ENCODE peak calls at places on chromosomes 4 and X, in seven cellular contexts. One of them, this sample, is unnamed.

GRCh38 chrX:20144491-20144890 is 2.9 kb upstream of the EIF1AX start:
- DNase-seq in neural progenitor cell: no peak
- DNase-seq in brain microvascular endothelial cell: peak
- DNase-seq in endothelial cell: no peak
- DNase-seq in psoas muscle: no peak
- DNase-seq in A549: no peak
- DNase-seq in BJ: no peak
- DNase-seq in this sample: no peak

GRCh38 chr4:7358100-7358735 is 76.5 kb downstream of the PSAPL1 start:
- DNase-seq in neural progenitor cell: no peak
- DNase-seq in brain microvascular endothelial cell: peak
- DNase-seq in endothelial cell: no peak
- DNase-seq in psoas muscle: peak
- DNase-seq in A549: peak
- DNase-seq in BJ: peak
- DNase-seq in this sample: no peak

GRCh38 chr4:96912731-96913130 is 1072.8 kb downstream of the PDHA2 start:
- DNase-seq in neural progenitor cell: peak
- DNase-seq in brain microvascular endothelial cell: no peak
- DNase-seq in endothelial cell: no peak
- DNase-seq in psoas muscle: no peak
- DNase-seq in A549: no peak
- DNase-seq in BJ: no peak
- DNase-seq in this sample: no peak

GRCh38 chrX:30865020-30865419 is 24.0 kb downstream of the TAB3 start:
- DNase-seq in neural progenitor cell: peak
- DNase-seq in brain microvascular endothelial cell: no peak
- DNase-seq in endothelial cell: no peak
- DNase-seq in psoas muscle: no peak
- DNase-seq in A549: no peak
- DNase-seq in BJ: no peak
- DNase-seq in this sample: no peak

GRCh38 chr4:8472166-8472688 is 31.6 kb downstream of the TRMT44 start:
- DNase-seq in neural progenitor cell: no peak
- DNase-seq in brain microvascular endothelial cell: no peak
- DNase-seq in endothelial cell: no peak
- DNase-seq in psoas muscle: no peak
- DNase-seq in A549: no peak
- DNase-seq in BJ: no peak
- DNase-seq in this sample: no peak

GRCh38 chr4:74659576-74660411 is 134.5 kb downstream of the BTC start:
- DNase-seq in neural progenitor cell: no peak
- DNase-seq in brain microvascular endothelial cell: peak
- DNase-seq in endothelial cell: no peak
- DNase-seq in psoas muscle: no peak
- DNase-seq in A549: peak
- DNase-seq in BJ: peak
- DNase-seq in this sample: no peak

GRCh38 chr4:188016754-188017153 is 21.2 kb downstream of the ZFP42 start:
- DNase-seq in neural progenitor cell: peak
- DNase-seq in brain microvascular endothelial cell: no peak
- DNase-seq in endothelial cell: no peak
- DNase-seq in psoas muscle: no peak
- DNase-seq in A549: no peak
- DNase-seq in BJ: no peak
- DNase-seq in this sample: no peak

GRCh38 chr4:156945532-156945931 is 26.1 kb downstream of the PDGFC start:
- DNase-seq in neural progenitor cell: no peak
- DNase-seq in brain microvascular endothelial cell: no peak
- DNase-seq in endothelial cell: no peak
- DNase-seq in psoas muscle: no peak
- DNase-seq in A549: no peak
- DNase-seq in BJ: no peak
- DNase-seq in this sample: no peak

GRCh38 chr4:129978315-129978714 is 882.4 kb downstream of the C4orf33 start:
- DNase-seq in neural progenitor cell: no peak
- DNase-seq in brain microvascular endothelial cell: no peak
- DNase-seq in endothelial cell: no peak
- DNase-seq in psoas muscle: no peak
- DNase-seq in A549: no peak
- DNase-seq in BJ: no peak
- DNase-seq in this sample: no peak

GRCh38 chr4:5572114-5572513 is 136.2 kb downstream of the EVC2 start:
- DNase-seq in neural progenitor cell: peak
- DNase-seq in brain microvascular endothelial cell: no peak
- DNase-seq in endothelial cell: no peak
- DNase-seq in psoas muscle: no peak
- DNase-seq in A549: no peak
- DNase-seq in BJ: no peak
- DNase-seq in this sample: no peak

GRCh38 chr4:153679476-153679875 is 4.6 kb upstream of the TLR2 start:
- DNase-seq in neural progenitor cell: no peak
- DNase-seq in brain microvascular endothelial cell: no peak
- DNase-seq in endothelial cell: no peak
- DNase-seq in psoas muscle: no peak
- DNase-seq in A549: no peak
- DNase-seq in BJ: no peak
- DNase-seq in this sample: no peak

GRCh38 chr4:147284935-147285334 is 196.0 kb upstream of the EDNRA start:
- DNase-seq in neural progenitor cell: no peak
- DNase-seq in brain microvascular endothelial cell: no peak
- DNase-seq in endothelial cell: no peak
- DNase-seq in psoas muscle: no peak
- DNase-seq in A549: no peak
- DNase-seq in BJ: no peak
- DNase-seq in this sample: no peak

GRCh38 chrX:149982310-149982709 is 44.0 kb upstream of the EOLA2 start:
- DNase-seq in neural progenitor cell: no peak
- DNase-seq in brain microvascular endothelial cell: no peak
- DNase-seq in endothelial cell: no peak
- DNase-seq in psoas muscle: no peak
- DNase-seq in A549: no peak
- DNase-seq in BJ: no peak
- DNase-seq in this sample: no peak

GRCh38 chr4:37666625-37667071 is 19.5 kb downstream of the RELL1 start:
- DNase-seq in neural progenitor cell: no peak
- DNase-seq in brain microvascular endothelial cell: peak
- DNase-seq in endothelial cell: peak
- DNase-seq in psoas muscle: peak
- DNase-seq in A549: peak
- DNase-seq in BJ: peak
- DNase-seq in this sample: no peak

GRCh38 chr4:37516057-37516775 is 170.0 kb downstream of the RELL1 start:
- DNase-seq in neural progenitor cell: no peak
- DNase-seq in brain microvascular endothelial cell: no peak
- DNase-seq in endothelial cell: no peak
- DNase-seq in psoas muscle: no peak
- DNase-seq in A549: no peak
- DNase-seq in BJ: no peak
- DNase-seq in this sample: no peak

GRCh38 chr4:5824635-5825034 is 68.3 kb downstream of the CRMP1 start:
- DNase-seq in neural progenitor cell: peak
- DNase-seq in brain microvascular endothelial cell: peak
- DNase-seq in endothelial cell: peak
- DNase-seq in psoas muscle: no peak
- DNase-seq in A549: peak
- DNase-seq in BJ: no peak
- DNase-seq in this sample: peak

GRCh38 chr4:10703146-10703545 is 18.6 kb upstream of the CLNK start:
- DNase-seq in neural progenitor cell: no peak
- DNase-seq in brain microvascular endothelial cell: no peak
- DNase-seq in endothelial cell: no peak
- DNase-seq in psoas muscle: no peak
- DNase-seq in A549: no peak
- DNase-seq in BJ: no peak
- DNase-seq in this sample: no peak

GRCh38 chrX:103831803-103832544 is at the start of gene RAB9B:
- DNase-seq in neural progenitor cell: peak
- DNase-seq in brain microvascular endothelial cell: peak
- DNase-seq in endothelial cell: peak
- DNase-seq in psoas muscle: peak
- DNase-seq in A549: no peak
- DNase-seq in BJ: no peak
- DNase-seq in this sample: peak

GRCh38 chr4:164937576-164938270 is 39.7 kb downstream of the TRIM61 start:
- DNase-seq in neural progenitor cell: peak
- DNase-seq in brain microvascular endothelial cell: peak
- DNase-seq in endothelial cell: no peak
- DNase-seq in psoas muscle: no peak
- DNase-seq in A549: no peak
- DNase-seq in BJ: no peak
- DNase-seq in this sample: no peak

GRCh38 chr4:81405900-81406401 is 65.8 kb downstream of the RASGEF1B start:
- DNase-seq in neural progenitor cell: peak
- DNase-seq in brain microvascular endothelial cell: peak
- DNase-seq in endothelial cell: peak
- DNase-seq in psoas muscle: no peak
- DNase-seq in A549: peak
- DNase-seq in BJ: peak
- DNase-seq in this sample: no peak

GRCh38 chrX:130086414-130087207 is 23.7 kb downstream of the ELF4 start:
- DNase-seq in neural progenitor cell: no peak
- DNase-seq in brain microvascular endothelial cell: no peak
- DNase-seq in endothelial cell: no peak
- DNase-seq in psoas muscle: no peak
- DNase-seq in A549: no peak
- DNase-seq in BJ: no peak
- DNase-seq in this sample: no peak

GRCh38 chrX:150767475-150768131 is 74.4 kb downstream of the MTMR1 start:
- DNase-seq in neural progenitor cell: no peak
- DNase-seq in brain microvascular endothelial cell: peak
- DNase-seq in endothelial cell: no peak
- DNase-seq in psoas muscle: no peak
- DNase-seq in A549: no peak
- DNase-seq in BJ: peak
- DNase-seq in this sample: no peak

GRCh38 chrX:48919947-48920712 is 1.3 kb upstream of the PIM2 start:
- DNase-seq in neural progenitor cell: no peak
- DNase-seq in brain microvascular endothelial cell: no peak
- DNase-seq in endothelial cell: no peak
- DNase-seq in psoas muscle: no peak
- DNase-seq in A549: no peak
- DNase-seq in BJ: no peak
- DNase-seq in this sample: no peak

GRCh38 chr4:3307891-3308575 is 15.2 kb downstream of the RGS12 start:
- DNase-seq in neural progenitor cell: no peak
- DNase-seq in brain microvascular endothelial cell: no peak
- DNase-seq in endothelial cell: no peak
- DNase-seq in psoas muscle: no peak
- DNase-seq in A549: no peak
- DNase-seq in BJ: no peak
- DNase-seq in this sample: no peak

GRCh38 chrX:106220177-106220576 is 52.1 kb downstream of the PWWP3B start:
- DNase-seq in neural progenitor cell: no peak
- DNase-seq in brain microvascular endothelial cell: no peak
- DNase-seq in endothelial cell: no peak
- DNase-seq in psoas muscle: no peak
- DNase-seq in A549: no peak
- DNase-seq in BJ: no peak
- DNase-seq in this sample: no peak
- TF ChIP-seq CTCF in neural progenitor cell: peak
- TF ChIP-seq CTCF in brain microvascular endothelial cell: peak
- TF ChIP-seq CTCF in endothelial cell: no peak
- TF ChIP-seq CTCF in psoas muscle: peak
- TF ChIP-seq CTCF in A549: peak
- TF ChIP-seq CTCF in BJ: peak
- TF ChIP-seq CTCF in this sample: peak

GRCh38 chrX:125436855-125437254 is 117.2 kb downstream of the TEX13C start:
- DNase-seq in neural progenitor cell: peak
- DNase-seq in brain microvascular endothelial cell: no peak
- DNase-seq in endothelial cell: no peak
- DNase-seq in psoas muscle: no peak
- DNase-seq in A549: no peak
- DNase-seq in BJ: no peak
- DNase-seq in this sample: no peak
- TF ChIP-seq CTCF in neural progenitor cell: peak
- TF ChIP-seq CTCF in brain microvascular endothelial cell: no peak
- TF ChIP-seq CTCF in endothelial cell: peak
- TF ChIP-seq CTCF in psoas muscle: no peak
- TF ChIP-seq CTCF in A549: peak
- TF ChIP-seq CTCF in BJ: no peak
- TF ChIP-seq CTCF in this sample: no peak

GRCh38 chr4:16443504-16444088 is 217.3 kb upstream of the TAPT1 start:
- DNase-seq in neural progenitor cell: peak
- DNase-seq in brain microvascular endothelial cell: peak
- DNase-seq in endothelial cell: peak
- DNase-seq in psoas muscle: no peak
- DNase-seq in A549: peak
- DNase-seq in BJ: no peak
- DNase-seq in this sample: no peak
- TF ChIP-seq CTCF in neural progenitor cell: peak
- TF ChIP-seq CTCF in brain microvascular endothelial cell: peak
- TF ChIP-seq CTCF in endothelial cell: peak
- TF ChIP-seq CTCF in psoas muscle: peak
- TF ChIP-seq CTCF in A549: peak
- TF ChIP-seq CTCF in BJ: peak
- TF ChIP-seq CTCF in this sample: peak

DNA sequence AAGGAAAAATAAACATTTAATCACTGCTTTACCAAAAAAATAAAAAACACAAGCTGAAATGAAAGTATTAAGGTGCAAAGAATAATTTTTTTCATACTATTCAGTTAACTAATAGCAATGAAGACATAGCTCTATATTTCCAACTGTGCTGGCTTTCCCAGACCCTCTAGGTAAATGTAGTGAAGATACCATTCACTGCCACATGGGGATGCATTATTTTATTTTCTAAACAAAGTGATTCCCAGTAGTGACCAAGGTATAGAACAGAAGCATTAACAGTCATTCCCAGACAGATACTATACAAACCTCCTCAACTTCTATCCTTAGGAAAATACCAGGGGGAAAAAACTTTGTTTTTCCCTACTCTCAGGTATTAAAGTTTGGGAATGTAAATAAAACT is 39.4 kb downstream of the ANTXR2 start:
- DNase-seq in neural progenitor cell: no peak
- DNase-seq in brain microvascular endothelial cell: no peak
- DNase-seq in endothelial cell: no peak
- DNase-seq in psoas muscle: no peak
- DNase-seq in A549: no peak
- DNase-seq in BJ: no peak
- DNase-seq in this sample: no peak
- TF ChIP-seq CTCF in neural progenitor cell: peak
- TF ChIP-seq CTCF in brain microvascular endothelial cell: peak
- TF ChIP-seq CTCF in endothelial cell: no peak
- TF ChIP-seq CTCF in psoas muscle: no peak
- TF ChIP-seq CTCF in A549: no peak
- TF ChIP-seq CTCF in BJ: no peak
- TF ChIP-seq CTCF in this sample: no peak

GRCh38 chr4:113878718-113879117 is 100.7 kb downstream of the ARSJ start:
- DNase-seq in neural progenitor cell: peak
- DNase-seq in brain microvascular endothelial cell: peak
- DNase-seq in endothelial cell: peak
- DNase-seq in psoas muscle: no peak
- DNase-seq in A549: no peak
- DNase-seq in BJ: no peak
- DNase-seq in this sample: no peak
- TF ChIP-seq CTCF in neural progenitor cell: peak
- TF ChIP-seq CTCF in brain microvascular endothelial cell: peak
- TF ChIP-seq CTCF in endothelial cell: peak
- TF ChIP-seq CTCF in psoas muscle: no peak
- TF ChIP-seq CTCF in A549: peak
- TF ChIP-seq CTCF in BJ: peak
- TF ChIP-seq CTCF in this sample: peak